ENCODE peak calls at places on chromosomes 6 and 20, in six cellular contexts. Y is left lung, K is sigmoid colon, B is DMS79 treated with DMSO at 0.1 percent for 48 hours, V is uterus, N is activated T-cell treated with anti-CD3 and anti-CD28 coated beads for 24 hours. O is an unnamed sample.

GRCh38 chr20:58992911-58993310 is 11.9 kb downstream of the NELFCD start:
- DNase-seq in B (no peak), V (no peak), N (no peak), K (no peak), Y (no peak), O (no peak)

GRCh38 chr6:69867075-69867911 is 937 bp downstream of the COL19A1 start:
- DNase-seq in K (peak; percentile 64), Y (peak; percentile 34), N (peak; percentile 49), B (peak; percentile 23), V (no peak), O (peak; percentile 85)

GRCh38 chr6:142047934-142048592 is 84.7 kb upstream of the GJE1 start:
- DNase-seq in K (no peak), V (no peak), N (no peak), B (no peak), Y (no peak), O (no peak)

GRCh38 chr6:26383624-26384417 is 913 bp downstream of the BTN2A2 start:
- DNase-seq in Y (peak; percentile 47), K (no peak), N (no peak), V (no peak), B (peak; percentile 2), O (no peak)

GRCh38 chr6:30885999-30886896 is 1.9 kb downstream of the DDR1 start:
- DNase-seq in N (no peak), V (peak; percentile 78), K (peak; percentile 89), Y (peak; percentile 53), B (peak; percentile 81), O (peak; percentile 74)

GRCh38 chr20:52349806-52350205 is 158.2 kb upstream of the ZFP64 start:
- DNase-seq in N (no peak), K (no peak), V (no peak), Y (no peak), B (no peak), O (no peak)

GRCh38 chr6:38554700-38555413 is 84.9 kb downstream of the BTBD9 start:
- DNase-seq in K (no peak), V (no peak), B (no peak), N (no peak), Y (no peak), O (no peak)

GRCh38 chr6:53793318-53793975 is 1.4 kb upstream of the LRRC1 start:
- DNase-seq in B (peak; percentile 89), V (peak; percentile 47), K (peak; percentile 67), Y (peak; percentile 71), N (peak; percentile 30), O (peak; percentile 68)

GRCh38 chr6:116251568-116252384 is 2.1 kb downstream of the TSPYL4 start:
- DNase-seq in Y (no peak), N (no peak), B (no peak), V (no peak), K (no peak), O (no peak)

GRCh38 chr20:24144371-24144770 is 155.8 kb upstream of the GGTLC1 start:
- DNase-seq in V (no peak), N (no peak), K (no peak), B (no peak), Y (no peak), O (no peak)

GRCh38 chr20:25686081-25687077 is 10.3 kb downstream of the ZNF337 start:
- DNase-seq in B (no peak), K (no peak), V (no peak), N (no peak), Y (no peak), O (no peak)

GRCh38 chr6:125486881-125487280 is 185.1 kb upstream of the HDDC2 start:
- DNase-seq in N (no peak), Y (no peak), B (no peak), K (no peak), V (no peak), O (no peak)

GRCh38 chr6:14841901-14842421 is 403.9 kb upstream of the JARID2 start:
- DNase-seq in V (peak; percentile 53), Y (no peak), K (peak; percentile 88), B (no peak), N (no peak), O (no peak)

GRCh38 chr6:132683543-132683942 is 24.6 kb upstream of the TAAR1 start:
- DNase-seq in Y (no peak), K (no peak), V (no peak), B (no peak), N (no peak), O (no peak)

GRCh38 chr6:37244430-37245310 is 12.9 kb upstream of the TBC1D22B start:
- DNase-seq in K (peak; percentile 94), V (peak; percentile 93), N (no peak), B (peak; percentile 98), Y (peak; percentile 79), O (peak; percentile 90)

GRCh38 chr6:90193359-90193758 is 103.3 kb downstream of the BACH2 start:
- DNase-seq in K (no peak), V (no peak), N (no peak), Y (no peak), B (no peak), O (no peak)

GRCh38 chr6:157571269-157571668 is 190.3 kb downstream of the ZDHHC14 start:
- DNase-seq in Y (no peak), K (no peak), N (no peak), V (no peak), B (no peak), O (no peak)

GRCh38 chr20:10949930-10950783 is 276.4 kb upstream of the JAG1 start:
- DNase-seq in B (no peak), K (no peak), N (no peak), Y (no peak), V (no peak), O (no peak)

GRCh38 chr20:62818592-62819493 is 2.0 kb downstream of the COL9A3 start:
- DNase-seq in K (peak; percentile 87), Y (no peak), N (no peak), B (peak; percentile 79), V (peak; percentile 65), O (peak; percentile 93)

GRCh38 chr6:39218868-39219567 is 10.3 kb downstream of the KCNK5 start:
- DNase-seq in N (no peak), B (no peak), K (no peak), Y (no peak), V (no peak), O (no peak)

GRCh38 chr6:33008944-33009861 is at the start of gene HLA-DOA:
- DNase-seq in V (no peak), B (no peak), Y (no peak), K (no peak), N (peak; percentile 28), O (no peak)

GRCh38 chr6:160412993-160413392 is 64.8 kb downstream of the SLC22A3 start:
- DNase-seq in Y (no peak), K (no peak), N (no peak), B (no peak), V (no peak), O (no peak)

GRCh38 chr6:27290065-27290849 is 21.8 kb downstream of the POM121L2 start:
- DNase-seq in V (no peak), Y (no peak), B (no peak), N (no peak), K (no peak), O (no peak)

GRCh38 chr20:23746321-23746720 is 4.4 kb downstream of the CST1 start:
- DNase-seq in K (no peak), N (no peak), V (no peak), Y (no peak), B (no peak), O (no peak)

GRCh38 chr20:35578469-35578868 is 36.6 kb downstream of the ERGIC3 start:
- DNase-seq in N (no peak), Y (no peak), K (no peak), B (no peak), V (no peak), O (peak; percentile 36)

GRCh38 chr20:34705383-34706021 is 1.4 kb downstream of the TP53INP2 start:
- DNase-seq in V (no peak), B (peak; percentile 38), K (no peak), Y (peak; percentile 51), N (no peak), O (no peak)

GRCh38 chr6:43432009-43432945 is 4.9 kb downstream of the ABCC10 start:
- DNase-seq in N (no peak), K (no peak), B (no peak), Y (no peak), V (no peak), O (no peak)

GRCh38 chr6:117906905-117907599 is at the start of gene SLC35F1:
- DNase-seq in B (peak; percentile 68), V (no peak), Y (peak; percentile 33), N (no peak), K (no peak), O (peak; percentile 71)

GRCh38 chr6:142784344-142784743 is 160.6 kb downstream of the HIVEP2 start:
- DNase-seq in N (no peak), K (no peak), Y (no peak), B (peak; percentile 17), V (no peak), O (no peak)

GRCh38 chr6:135227349-135227748 is 46.2 kb downstream of the MYB start:
- DNase-seq in N (no peak), K (no peak), B (no peak), Y (no peak), V (no peak), O (no peak)

GRCh38 chr6:72031471-72031870 is 145.1 kb downstream of the RIMS1 start:
- DNase-seq in B (no peak), K (no peak), N (no peak), V (no peak), Y (no peak), O (no peak)

GRCh38 chr6:148509152-148509571 is 166.5 kb downstream of the SASH1 start:
- DNase-seq in K (no peak), B (no peak), V (no peak), N (no peak), Y (no peak), O (no peak)

O was measured in kidney.